ENCODE peak calls at places on chromosomes 5 and 9, in four cellular contexts. B, U, A and I are unnamed samples. For H3K4me1 and H3K9me3, the result is how much of the 10 kb centered on the place peaks cover.

GRCh38 chr9:110520120-110520701 is 59.3 kb downstream of the SVEP1 start:
- DNase-seq in B (no peak), U (no peak), A (no peak), I (no peak)

GRCh38 chr5:76143884-76144283 is 60.7 kb downstream of the SV2C start:
- DNase-seq in B (no peak), U (no peak), A (no peak), I (no peak)

GRCh38 chr9:116795859-116796258 is 108.8 kb downstream of the TRIM32 start:
- DNase-seq in B (no peak), U (no peak), A (no peak), I (no peak)

GRCh38 chr5:129097498-129098296 is 3.1 kb downstream of the ISOC1 start:
- DNase-seq in B (no peak), U (no peak), A (no peak), I (no peak)

GRCh38 chr9:2047916-2048315 is 32.8 kb downstream of the SMARCA2 start:
- DNase-seq in B (no peak), U (no peak), A (no peak), I (no peak)

GRCh38 chr5:55072668-55073067 is 29.8 kb upstream of the GZMA start:
- DNase-seq in B (no peak), U (no peak), A (no peak), I (peak)

GRCh38 chr9:32783168-32783891 is at the start of gene TMEM215:
- DNase-seq in B (no peak), U (no peak), A (no peak), I (no peak)

GRCh38 chr5:149053027-149053705 is 9.7 kb downstream of the SH3TC2 start:
- DNase-seq in B (no peak), U (no peak), A (no peak), I (no peak)

GRCh38 chr9:100011062-100011681 is 87.6 kb downstream of the ERP44 start:
- DNase-seq in B (no peak), U (peak), A (no peak), I (no peak)

GRCh38 chr9:29285818-29286217 is 1712.5 kb upstream of the C9orf72 start:
- DNase-seq in B (no peak), U (no peak), A (no peak), I (no peak)

GRCh38 chr5:94746731-94747124 is 128.3 kb downstream of the SLF1 start:
- DNase-seq in B (no peak), U (no peak), A (no peak), I (no peak)

GRCh38 chr5:173829826-173830225 is 58.3 kb upstream of the CPEB4 start:
- DNase-seq in B (no peak), U (no peak), A (no peak), I (no peak)

GRCh38 chr9:110141118-110141797 is 66.7 kb downstream of the C9orf152 start:
- DNase-seq in B (no peak), U (no peak), A (no peak), I (no peak)

GRCh38 chr5:6731465-6732237 is 18.4 kb downstream of the TENT4A start:
- DNase-seq in B (no peak), U (no peak), A (no peak), I (no peak)

GRCh38 chr5:170293273-170293672 is 4.3 kb downstream of the LCP2 start:
- DNase-seq in B (no peak), U (no peak), A (peak), I (no peak)

GRCh38 chr9:131734165-131734610 is 5.7 kb downstream of the RAPGEF1 start:
- DNase-seq in B (peak), U (no peak), A (peak), I (peak)

GRCh38 chr5:55847837-55848236 is 3.3 kb upstream of the IL31RA start:
- DNase-seq in B (no peak), U (no peak), A (no peak), I (no peak)

GRCh38 chr5:122111513-122111912 is 17.8 kb upstream of the ZNF474 start:
- DNase-seq in B (no peak), U (no peak), A (no peak), I (no peak)

GRCh38 chr9:128503870-128504269 is 649 bp upstream of the GLE1 start:
- DNase-seq in B (no peak), U (no peak), A (peak), I (no peak)

GRCh38 chr9:8115570-8115969 is 316.0 kb upstream of the DMAC1 start:
- DNase-seq in B (no peak), U (no peak), A (no peak), I (no peak)

GRCh38 chr5:67089200-67089725 is 107.3 kb downstream of the CD180 start:
- DNase-seq in B (no peak), U (no peak), A (no peak), I (no peak)

GRCh38 chr5:171571663-171572062 is 152.2 kb downstream of the FGF18 start:
- DNase-seq in B (no peak), U (no peak), A (no peak), I (no peak)

GRCh38 chr5:80435476-80435875 is 27.6 kb downstream of the ZFYVE16 start:
- DNase-seq in B (no peak), U (no peak), A (no peak), I (no peak)

GRCh38 chr5:111748304-111748763 is 8.7 kb downstream of the NREP start:
- DNase-seq in B (no peak), U (no peak), A (no peak), I (no peak)

GRCh38 chr5:142017832-142018427 is 5.1 kb upstream of the GNPDA1 start:
- DNase-seq in B (no peak), U (no peak), A (no peak), I (no peak)

GRCh38 chr9:122954253-122954691 is 13.5 kb downstream of the RABGAP1 start:
- DNase-seq in B (no peak), U (no peak), A (no peak), I (no peak)

GRCh38 chr5:97874491-97874890 is 691.4 kb upstream of the RIOK2 start:
- DNase-seq in B (no peak), U (no peak), A (no peak), I (no peak)

GRCh38 chr5:172600571-172600970 is 40.5 kb upstream of the NEURL1B start:
- DNase-seq in B (no peak), U (no peak), A (no peak), I (no peak)

GRCh38 chr5:146249801-146250200 is 46.4 kb downstream of the RBM27 start:
- DNase-seq in B (no peak), U (no peak), A (no peak), I (no peak)
- H3K4me1 ChIP-seq in B (under half), U (under half), A (under half), I (under half)

DNA sequence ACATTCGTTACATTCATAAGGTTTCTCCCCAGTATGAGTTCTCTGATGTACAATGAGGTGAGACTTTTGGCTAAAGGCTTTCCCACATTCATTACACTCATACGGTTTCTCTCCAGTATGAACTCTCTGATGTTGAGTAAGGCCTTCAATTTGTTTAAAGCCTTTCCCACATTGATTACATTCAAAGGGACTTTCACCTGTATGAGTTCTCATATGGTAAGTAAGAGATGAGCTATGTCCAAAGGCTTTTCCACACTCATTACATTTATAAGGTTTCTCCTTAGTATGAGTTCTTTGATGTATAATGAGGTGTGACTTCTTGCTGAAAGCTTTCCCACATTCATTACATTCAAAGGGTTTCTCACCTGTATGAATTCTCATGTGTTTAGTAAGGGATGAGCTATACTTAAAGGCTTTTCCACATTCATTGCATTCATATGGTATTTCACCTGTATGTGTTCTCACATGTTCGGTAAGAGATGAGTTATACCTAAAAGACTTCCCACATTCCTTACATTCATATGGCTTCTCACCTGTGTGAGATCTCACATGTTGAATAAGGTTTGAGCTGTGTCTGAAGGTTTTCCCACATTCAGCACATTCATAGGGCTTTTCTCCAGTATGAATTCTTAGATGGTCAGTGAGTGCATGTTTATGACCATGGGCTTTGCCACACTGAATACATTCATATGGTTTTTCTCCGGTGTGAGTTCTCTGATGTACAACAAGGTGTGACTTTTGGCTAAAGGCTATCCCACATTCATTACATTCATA is 13.5 kb downstream of the ZFP37 start:
- DNase-seq in B (no peak), U (no peak), A (no peak), I (no peak)
- H3K9me3 ChIP-seq in B (half or more), U (half or more), A (half or more), I (half or more)

GRCh38 chr9:37332581-37332980 is 89.9 kb upstream of the GRHPR start:
- DNase-seq in B (no peak), U (no peak), A (no peak), I (no peak)

GRCh38 chr9:37336150-37336549 is 86.3 kb upstream of the GRHPR start:
- DNase-seq in B (no peak), U (no peak), A (no peak), I (no peak)

GRCh38 chr9:37333288-37333687 is 89.2 kb upstream of the GRHPR start:
- DNase-seq in B (no peak), U (no peak), A (no peak), I (no peak)

GRCh38 chr9:37337301-37337905 is 85.1 kb upstream of the GRHPR start:
- DNase-seq in B (no peak), U (no peak), A (no peak), I (no peak)

DNA sequence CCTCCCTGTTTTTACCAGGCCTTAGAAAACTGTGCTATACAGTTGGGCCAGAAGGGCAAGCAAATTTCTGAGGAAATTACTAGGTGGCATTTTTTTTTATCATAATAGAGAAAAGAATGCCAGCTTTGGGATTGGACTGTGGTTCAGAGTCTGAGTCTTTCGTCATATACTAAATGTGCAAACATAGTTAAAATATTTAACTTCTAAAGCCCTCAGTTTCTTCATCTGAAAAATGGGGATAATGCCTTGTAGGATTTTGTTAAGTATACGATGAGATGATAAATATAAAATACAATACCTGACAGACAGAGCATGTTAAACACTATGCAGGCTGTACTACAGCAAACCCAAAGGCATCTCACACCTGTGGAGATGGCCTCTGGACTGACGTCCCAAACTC is 87.3 kb upstream of the GRHPR start:
- DNase-seq in B (no peak), U (no peak), A (no peak), I (no peak)
- H3K4me1 ChIP-seq in B (under half), U (under half), A (under half), I (under half)

DNA sequence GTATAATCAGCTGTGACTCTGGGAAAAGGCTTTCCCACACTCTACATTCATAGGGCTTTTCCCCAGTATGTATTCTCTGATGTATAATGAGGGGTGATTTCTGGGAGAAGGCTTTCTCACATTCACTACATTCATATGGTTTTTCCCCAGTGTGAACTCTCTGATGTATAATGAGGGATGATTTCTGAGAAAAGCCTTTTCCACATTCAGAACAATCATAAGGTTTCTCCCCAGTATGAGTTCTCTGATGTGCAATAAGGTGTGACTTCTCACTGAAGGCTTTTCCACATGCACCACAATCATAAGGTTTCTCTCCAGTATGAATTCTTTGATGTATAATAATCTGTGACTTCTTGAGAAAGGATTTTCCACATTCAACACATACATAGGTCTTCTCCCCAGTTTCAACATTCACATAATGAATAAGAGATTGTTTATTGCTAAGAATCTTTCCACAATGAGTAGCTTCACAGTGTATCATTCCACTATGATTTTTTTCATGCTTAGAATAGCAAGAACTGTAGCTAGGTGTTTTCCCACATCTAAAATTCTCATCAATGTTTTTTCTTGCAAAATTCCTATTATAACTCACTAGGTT is 26.7 kb upstream of the ZNF300 start:
- DNase-seq in B (no peak), U (no peak), A (no peak), I (no peak)
- H3K9me3 ChIP-seq in B (half or more), U (half or more), A (half or more), I (under half)

GRCh38 chr5:14213813-14214585 is 70.9 kb downstream of the TRIO start:
- DNase-seq in B (no peak), U (peak), A (no peak), I (no peak)
- H3K4me1 ChIP-seq in B (under half), U (half or more), A (half or more), I (under half)

DNA sequence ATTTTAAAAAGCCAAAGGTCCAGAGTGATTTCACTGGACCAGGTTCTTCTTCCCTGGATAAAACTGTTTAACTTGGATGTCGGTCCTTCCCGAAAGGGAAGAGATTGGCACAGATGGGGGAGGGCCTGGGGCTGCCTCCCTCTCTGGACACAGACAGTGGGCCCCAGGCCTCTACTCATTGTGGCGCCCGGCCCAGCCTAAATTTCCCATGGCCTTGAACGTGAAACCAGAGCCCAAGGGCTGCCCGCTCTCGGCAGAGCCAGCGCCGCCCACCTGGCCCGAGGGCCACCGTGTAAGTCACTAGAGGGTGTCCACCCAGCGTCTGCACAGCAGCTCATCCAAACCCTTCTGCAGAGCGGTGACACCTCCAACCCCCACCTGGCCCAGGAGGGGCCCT is 49.9 kb downstream of the NKD2 start:
- DNase-seq in B (no peak), U (no peak), A (no peak), I (no peak)
- H3K9me3 ChIP-seq in B (under half), U (under half), A (under half), I (under half)